ENCODE peak calls at places on chromosomes 2 and 18, in nine cellular contexts. W is thoracic aorta, Q is A549, P is cardiac fibroblast, U is foreskin fibroblast, C is Calu3, B is adrenal gland, E is CD14-positive monocyte, O is kidney. L is an unnamed sample.

GRCh38 chr18:59266459-59266858 is 6.8 kb downstream of the RAX start:
- DNase-seq in W (no peak), Q (no peak), P (no peak), U (no peak), C (no peak), B (no peak), E (no peak), O (no peak), L (no peak)

GRCh38 chr18:40367576-40367975 is 1587.5 kb upstream of the PIK3C3 start:
- DNase-seq in W (no peak), Q (no peak), P (no peak), U (no peak), C (no peak), B (no peak), E (no peak), O (no peak), L (no peak)

GRCh38 chr18:27581261-27581904 is 396.3 kb upstream of the CHST9 start:
- DNase-seq in W (no peak), Q (no peak), P (peak), U (no peak), C (no peak), B (no peak), E (no peak), O (no peak), L (no peak)

GRCh38 chr18:23586249-23587196 is at the start of gene NPC1:
- DNase-seq in W (peak), Q (peak), P (peak), U (peak), C (peak), B (peak), E (peak), O (peak), L (peak)

GRCh38 chr2:99691931-99692330 is 202.1 kb upstream of the REV1 start:
- DNase-seq in W (no peak), Q (no peak), P (no peak), U (no peak), C (no peak), B (no peak), E (no peak), O (no peak), L (no peak)

GRCh38 chr18:7133181-7133580 is 15.6 kb upstream of the LAMA1 start:
- DNase-seq in W (no peak), Q (no peak), P (peak), U (peak), C (no peak), B (no peak), E (no peak), O (no peak), L (peak)

GRCh38 chr2:109213646-109214417 is 84.8 kb downstream of the SH3RF3 start:
- DNase-seq in W (no peak), Q (no peak), P (peak), U (peak), C (peak), B (peak), E (peak), O (no peak), L (peak)

GRCh38 chr2:148244593-148245292 is 223.9 kb downstream of the MBD5 start:
- DNase-seq in W (no peak), Q (peak), P (peak), U (peak), C (no peak), B (no peak), E (no peak), O (no peak), L (peak)

GRCh38 chr2:37645363-37645762 is 26.1 kb downstream of the CDC42EP3 start:
- DNase-seq in W (no peak), Q (peak), P (peak), U (peak), C (no peak), B (no peak), E (peak), O (no peak), L (no peak)

GRCh38 chr18:64993695-64994094 is 757.1 kb upstream of the CDH7 start:
- DNase-seq in W (no peak), Q (no peak), P (no peak), U (no peak), C (no peak), B (peak), E (no peak), O (no peak), L (no peak)

DNA sequence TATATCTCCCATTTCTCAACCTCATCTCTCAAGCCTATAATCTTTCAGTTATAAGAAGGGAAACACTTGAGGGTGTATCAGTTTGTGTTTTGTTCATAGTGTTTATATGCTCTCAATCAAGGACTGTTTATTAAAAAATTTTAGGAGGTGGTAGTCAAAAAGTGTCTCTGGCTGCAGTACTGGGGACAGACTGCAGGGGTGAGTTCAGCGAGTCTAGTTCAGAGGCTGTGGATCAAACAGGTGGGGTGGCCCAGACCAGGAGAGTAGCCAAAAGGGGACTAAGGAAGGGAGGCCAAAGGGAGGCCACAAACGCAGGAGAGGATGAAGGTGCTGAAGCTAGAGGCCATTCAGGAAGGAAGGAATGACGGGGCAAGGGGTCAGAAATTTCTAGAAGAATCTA is 136.3 kb downstream of the MSH2 start:
- DNase-seq in W (no peak), Q (no peak), P (no peak), U (no peak), C (no peak), B (no peak), E (no peak), O (no peak), L (no peak)
- TF ChIP-seq CTCF in W (no peak), Q (no peak), P (peak), U (no peak), C (no peak), B (no peak), E (no peak), O (no peak), L (peak)

GRCh38 chr2:86441789-86442641 is 844 bp downstream of the KDM3A start:
- DNase-seq in W (peak), Q (peak), P (peak), U (peak), C (peak), B (peak), E (peak), O (peak), L (peak)

GRCh38 chr2:86440631-86441391 is at the start of gene KDM3A:
- DNase-seq in W (peak), Q (peak), P (peak), U (peak), C (peak), B (peak), E (peak), O (peak), L (peak)

GRCh38 chr2:86443601-86444000 is 2.4 kb downstream of the KDM3A start:
- DNase-seq in W (no peak), Q (no peak), P (no peak), U (no peak), C (no peak), B (peak), E (no peak), O (no peak), L (no peak)

GRCh38 chr2:86441392-86441788 is 219 bp downstream of the KDM3A start:
- DNase-seq in W (no peak), Q (no peak), P (no peak), U (no peak), C (no peak), B (no peak), E (no peak), O (no peak), L (no peak)

GRCh38 chr2:86442642-86443005 is 1.5 kb downstream of the KDM3A start:
- DNase-seq in W (peak), Q (peak), P (peak), U (peak), C (peak), B (peak), E (peak), O (peak), L (peak)
- TF ChIP-seq CTCF in W (no peak), Q (no peak), P (no peak), U (no peak), C (no peak), B (peak), E (no peak), O (no peak), L (peak)

DNA sequence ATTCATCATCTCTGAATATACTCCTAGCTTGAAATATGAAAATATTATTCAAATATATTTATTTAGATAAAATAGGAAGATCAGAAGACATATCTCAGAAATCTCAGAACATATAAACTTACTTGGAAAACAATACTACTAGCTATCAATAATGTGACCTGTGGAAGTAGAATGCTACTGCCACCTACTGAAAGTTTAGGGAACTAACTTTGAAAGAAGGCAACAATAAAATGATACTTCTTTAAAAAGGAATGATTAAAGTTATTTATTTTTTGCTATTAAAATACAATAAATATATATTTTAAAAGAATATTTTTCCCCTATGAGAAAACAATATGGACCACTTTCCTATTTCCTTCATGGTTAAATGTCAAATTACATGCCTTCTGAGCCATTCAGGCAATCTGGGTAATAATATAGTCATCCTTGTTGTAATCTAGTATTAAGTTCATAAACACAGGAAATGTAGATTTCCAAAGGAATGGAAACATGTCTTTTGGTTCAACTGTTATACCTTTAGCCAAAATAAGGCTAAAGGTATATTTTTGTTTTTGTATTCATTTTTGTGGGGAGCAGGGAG is 26.0 kb downstream of the ACADL start:
- DNase-seq in W (no peak), Q (peak), P (peak), U (peak), C (no peak), B (no peak), E (no peak), O (no peak), L (peak)
- TF ChIP-seq CTCF in W (peak), Q (peak), P (peak), U (peak), C (peak), B (peak), E (peak), O (peak), L (peak)

GRCh38 chr2:135245055-135245454 is 193.0 kb downstream of the RAB3GAP1 start:
- DNase-seq in W (no peak), Q (peak), P (peak), U (peak), C (peak), B (no peak), E (no peak), O (no peak), L (peak)
- TF ChIP-seq CTCF in W (no peak), Q (no peak), P (no peak), U (no peak), C (no peak), B (no peak), E (no peak), O (no peak), L (no peak)

GRCh38 chr18:78582131-78582789 is 397.4 kb upstream of the SALL3 start:
- DNase-seq in W (no peak), Q (no peak), P (no peak), U (no peak), C (no peak), B (no peak), E (no peak), O (no peak), L (no peak)
- TF ChIP-seq CTCF in W (no peak), Q (no peak), P (no peak), U (no peak), C (no peak), B (no peak), E (no peak), O (no peak), L (no peak)

DNA sequence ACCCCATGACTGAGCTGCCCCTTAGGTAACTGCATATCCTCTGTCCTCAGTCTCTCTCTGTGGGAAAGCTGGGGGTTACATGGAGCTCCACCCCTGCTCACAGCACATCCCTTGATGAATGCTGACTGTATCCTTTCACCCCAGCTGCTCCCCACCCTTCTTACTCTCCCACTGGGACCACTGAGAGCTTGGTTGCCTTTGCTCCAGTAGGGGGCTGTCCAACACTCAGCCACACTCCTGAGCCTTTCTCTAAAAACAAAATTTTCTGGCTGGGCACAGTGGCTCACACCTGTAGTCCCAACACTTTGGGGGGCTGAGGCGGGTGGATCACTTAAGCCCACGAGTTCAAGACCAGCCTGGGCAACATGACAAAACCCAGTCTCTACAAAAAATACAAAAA is 89.2 kb upstream of the MSH2 start:
- DNase-seq in W (no peak), Q (no peak), P (no peak), U (no peak), C (no peak), B (no peak), E (no peak), O (no peak), L (no peak)
- TF ChIP-seq CTCF in W (no peak), Q (no peak), P (no peak), U (no peak), C (no peak), B (no peak), E (no peak), O (no peak), L (peak)

L was measured in HFFc6.